ENCODE peak calls at places on chromosome 19, in nine cellular contexts. S is heart left ventricle, M is transverse colon, R is spleen, A is stomach, B is vagina, Q is thyroid gland, Y is A549, C is body of pancreas. D is an unnamed sample.

GRCh38 chr19:51094696-51095279 is 12.1 kb upstream of the KLK14 start:
- DNase-seq in S (no peak), M (no peak), R (no peak), A (peak; percentile 45), B (no peak), Q (peak; percentile 56), Y (peak; percentile 34), C (no peak), D (no peak)

GRCh38 chr19:13881692-13882418 is 4.9 kb downstream of the NANOS3 start:
- DNase-seq in S (no peak), M (peak; percentile 63), R (no peak), A (no peak), B (no peak), Q (peak; percentile 39), Y (no peak), C (peak; percentile 40), D (no peak)

GRCh38 chr19:46828484-46828883 is 22.2 kb downstream of the AP2S1 start:
- DNase-seq in S (no peak), M (no peak), R (no peak), A (no peak), B (no peak), Q (no peak), Y (no peak), C (no peak), D (no peak)

GRCh38 chr19:4140237-4140711 is 13.2 kb upstream of the CREB3L3 start:
- DNase-seq in S (no peak), M (peak; percentile 56), R (peak; percentile 77), A (no peak), B (no peak), Q (peak; percentile 9), Y (peak; percentile 89), C (peak; percentile 53), D (no peak)

GRCh38 chr19:39406656-39407393 is at the start of gene ZFP36:
- DNase-seq in S (peak; percentile 92), M (peak; percentile 96), R (peak; percentile 97), A (peak; percentile 95), B (no peak), Q (peak; percentile 87), Y (peak; percentile 93), C (peak; percentile 92), D (peak; percentile 93)

GRCh38 chr19:46495789-46496099 is at the start of gene PNMA8B:
- DNase-seq in S (peak; percentile 55), M (no peak), R (peak; percentile 83), A (no peak), B (no peak), Q (peak; percentile 79), Y (no peak), C (peak; percentile 79), D (no peak)

GRCh38 chr19:8515317-8515716 is 1.4 kb upstream of the ZNF414 start:
- DNase-seq in S (no peak), M (no peak), R (peak; percentile 85), A (no peak), B (no peak), Q (no peak), Y (no peak), C (no peak), D (no peak)

GRCh38 chr19:48108997-48109782 is 1.4 kb downstream of the PLA2G4C start:
- DNase-seq in S (no peak), M (no peak), R (no peak), A (no peak), B (no peak), Q (no peak), Y (no peak), C (no peak), D (no peak)

GRCh38 chr19:3644351-3645066 is 17.9 kb upstream of the CACTIN start:
- DNase-seq in S (no peak), M (no peak), R (no peak), A (peak; percentile 72), B (no peak), Q (no peak), Y (no peak), C (no peak), D (no peak)

GRCh38 chr19:45071545-45071938 is 4.7 kb downstream of the ZNF296 start:
- DNase-seq in S (no peak), M (no peak), R (no peak), A (no peak), B (no peak), Q (no peak), Y (no peak), C (no peak), D (no peak)

GRCh38 chr19:50725218-50725931 is 2.2 kb downstream of the CLEC11A start:
- DNase-seq in S (no peak), M (no peak), R (no peak), A (no peak), B (no peak), Q (no peak), Y (no peak), C (no peak), D (no peak)

GRCh38 chr19:12195501-12195860 is 32.6 kb downstream of the ZNF136 start:
- DNase-seq in S (no peak), M (no peak), R (no peak), A (no peak), B (no peak), Q (no peak), Y (no peak), C (no peak), D (no peak)

GRCh38 chr19:12200020-12200419 is 37.1 kb downstream of the ZNF136 start:
- DNase-seq in S (no peak), M (no peak), R (no peak), A (no peak), B (no peak), Q (peak; percentile 58), Y (no peak), C (no peak), D (no peak)

GRCh38 chr19:12194827-12195500 is 32.1 kb downstream of the ZNF136 start:
- DNase-seq in S (peak; percentile 88), M (peak; percentile 79), R (peak; percentile 87), A (peak; percentile 90), B (no peak), Q (peak; percentile 97), Y (no peak), C (peak; percentile 97), D (peak; percentile 3)

GRCh38 chr19:12202250-12202649 is 39.4 kb downstream of the ZNF136 start:
- DNase-seq in S (peak; percentile 24), M (peak; percentile 64), R (peak; percentile 73), A (peak; percentile 66), B (no peak), Q (peak; percentile 45), Y (no peak), C (peak; percentile 50), D (no peak)

GRCh38 chr19:12198136-12198535 is 35.2 kb downstream of the ZNF136 start:
- DNase-seq in S (no peak), M (no peak), R (no peak), A (no peak), B (no peak), Q (no peak), Y (no peak), C (no peak), D (no peak)
- TF ChIP-seq POLR2A in S (no peak), M (no peak), R (no peak), A (no peak), B (no peak), Q (no peak), Y (no peak), C (no peak), D (no peak)

GRCh38 chr19:35081201-35081600 is 34.4 kb upstream of the FXYD3 start:
- DNase-seq in S (no peak), M (no peak), R (no peak), A (no peak), B (no peak), Q (no peak), Y (no peak), C (no peak), D (no peak)

GRCh38 chr19:35078807-35079206 is 36.8 kb upstream of the FXYD3 start:
- DNase-seq in S (no peak), M (no peak), R (no peak), A (no peak), B (no peak), Q (no peak), Y (no peak), C (no peak), D (no peak)

GRCh38 chr19:35083678-35084077 is 31.9 kb upstream of the FXYD3 start:
- DNase-seq in S (no peak), M (no peak), R (no peak), A (no peak), B (no peak), Q (no peak), Y (no peak), C (no peak), D (no peak)

GRCh38 chr19:35079826-35080225 is 35.8 kb upstream of the FXYD3 start:
- DNase-seq in S (no peak), M (no peak), R (no peak), A (no peak), B (no peak), Q (no peak), Y (no peak), C (no peak), D (no peak)

DNA sequence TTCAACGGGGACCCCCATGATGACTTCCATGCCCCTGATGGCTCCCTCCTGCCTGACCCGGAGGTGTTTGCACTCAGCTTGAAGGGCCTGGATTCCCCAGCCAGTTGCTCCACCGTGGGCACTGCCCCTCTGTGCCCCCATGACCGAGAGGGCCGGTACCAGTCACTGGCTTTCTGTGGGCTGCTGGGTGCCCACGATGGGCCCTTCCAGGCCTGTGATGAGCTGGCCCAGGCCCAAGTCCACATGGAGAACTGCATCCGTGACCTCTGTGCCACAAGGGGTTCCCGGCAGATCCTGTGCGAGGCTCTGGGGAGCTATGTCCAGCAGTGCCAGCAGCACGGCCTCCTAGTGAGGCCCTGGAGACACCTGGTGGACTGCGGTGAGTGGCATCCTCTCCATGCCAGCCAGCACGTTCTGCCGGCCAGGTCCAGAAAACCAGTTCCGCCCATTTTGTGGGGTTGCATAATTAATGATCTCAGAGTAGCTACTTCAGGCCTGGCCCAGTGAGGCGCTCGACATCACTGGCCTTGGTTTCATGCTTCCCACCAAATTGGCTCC is 34.9 kb upstream of the FXYD3 start:
- DNase-seq in S (no peak), M (no peak), R (no peak), A (no peak), B (no peak), Q (no peak), Y (no peak), C (no peak), D (no peak)
- H3K4me3 ChIP-seq in S (no peak overlapping the region), M (no peak overlapping the region), R (no peak overlapping the region), A (no peak overlapping the region), B (no peak overlapping the region), Q (no peak overlapping the region), Y (no peak overlapping the region), C (no peak overlapping the region), D (no peak overlapping the region)

DNA sequence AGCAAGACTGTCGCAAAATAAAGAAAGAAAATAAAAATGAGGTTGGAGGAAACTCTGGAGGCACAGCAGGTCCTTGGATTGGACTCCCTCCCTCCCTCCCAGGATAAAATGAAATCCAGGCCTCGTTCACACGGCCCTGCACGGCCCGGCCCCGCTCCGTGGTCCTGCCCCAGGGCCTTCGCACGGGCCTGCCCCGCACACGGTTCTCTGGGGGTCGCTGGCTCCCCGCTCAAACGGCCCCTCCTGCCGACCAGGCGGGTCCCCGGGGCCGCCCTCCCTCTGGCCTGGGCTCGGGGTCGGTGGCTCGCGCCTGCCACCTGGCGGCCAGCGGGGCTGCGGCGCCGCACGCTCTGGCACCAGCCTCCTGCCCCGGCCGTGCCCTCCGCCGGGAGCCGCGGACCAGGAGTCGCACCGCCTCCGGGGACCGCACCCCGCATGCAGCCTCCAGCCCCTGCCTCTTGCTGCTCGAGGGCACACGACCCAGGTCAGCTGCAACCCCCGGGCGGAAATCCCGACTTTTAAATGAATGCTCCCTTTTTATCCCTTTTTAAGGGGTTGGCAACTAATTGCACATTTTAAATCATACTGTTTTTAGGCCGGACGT is 1.5 kb upstream of the WDR18 start:
- DNase-seq in S (peak; percentile 76), M (peak; percentile 82), R (peak; percentile 95), A (peak; percentile 79), B (no peak), Q (peak; percentile 63), Y (peak; percentile 52), C (peak; percentile 65), D (peak; percentile 22)
- H3K27ac ChIP-seq in S (peak overlapping the region; percentile 18), M (peak overlapping the region; percentile 90), R (peak overlapping the region; percentile 83), A (peak overlapping the region; percentile 87), B (peak overlapping the region; percentile 86), Q (no peak overlapping the region), Y (peak overlapping the region; percentile 74), C (peak overlapping the region; percentile 22), D (peak overlapping the region; percentile 92)

GRCh38 chr19:18417250-18418033 is 1.8 kb upstream of the SSBP4 start:
- DNase-seq in S (peak; percentile 92), M (peak; percentile 70), R (peak; percentile 93), A (no peak), B (no peak), Q (peak; percentile 50), Y (peak; percentile 79), C (peak; percentile 75), D (no peak)
- TF ChIP-seq POLR2A in S (no peak), M (no peak), R (no peak), A (no peak), B (no peak), Q (no peak), Y (peak; percentile 22), C (peak; percentile 46), D (peak; percentile 53)